ENCODE peak calls at places on chromosomes 7 and 10, in six cellular contexts. Z is HepG2, V is K562, O is NT2/D1, W is H1, B is GM12878. S is an unnamed sample.

GRCh38 chr7:140051822-140052221 is 10.9 kb downstream of the PARP12 start:
- DNase-seq in B (no peak), W (peak; percentile 16), V (no peak), Z (no peak), O (no peak), S (no peak)

GRCh38 chr7:37433166-37433565 is 15.5 kb downstream of the ELMO1 start:
- DNase-seq in B (no peak), O (no peak), Z (no peak), V (no peak), W (no peak), S (no peak)

GRCh38 chr7:74356589-74357315 is 67.5 kb downstream of the CLIP2 start:
- DNase-seq in O (no peak), V (no peak), Z (no peak), B (no peak), W (no peak), S (no peak)

GRCh38 chr7:91264924-91265681 is 870 bp downstream of the FZD1 start:
- DNase-seq in O (peak; percentile 32), Z (no peak), V (no peak), W (peak; percentile 78), B (no peak), S (no peak)

GRCh38 chr7:122362473-122362872 is 57.9 kb upstream of the FEZF1 start:
- DNase-seq in O (no peak), W (no peak), Z (no peak), B (no peak), V (no peak), S (no peak)

GRCh38 chr7:1458676-1459511 is at the start of gene MICALL2:
- DNase-seq in B (no peak), Z (peak; percentile 49), V (peak; percentile 60), O (no peak), W (no peak), S (peak; percentile 54)

GRCh38 chr7:30348083-30348560 is 63.7 kb downstream of the ZNRF2 start:
- DNase-seq in B (peak; percentile 85), O (peak; percentile 39), W (no peak), Z (peak; percentile 30), V (peak; percentile 16), S (peak; percentile 75)

GRCh38 chr10:71981024-71981867 is 17.1 kb downstream of the CHST3 start:
- DNase-seq in V (no peak), Z (peak; percentile 90), O (no peak), W (no peak), B (peak; percentile 44), S (no peak)

GRCh38 chr10:44384601-44385422 is at the start of gene CXCL12:
- DNase-seq in O (no peak), Z (no peak), B (no peak), W (peak; percentile 79), V (no peak), S (no peak)

GRCh38 chr10:46236537-46236887 is 50.3 kb upstream of the ANTXRL start:
- DNase-seq in W (peak; percentile 37), B (no peak), V (no peak), Z (no peak), O (no peak), S (no peak)

GRCh38 chr7:794671-795329 is 37.5 kb upstream of the SUN1 start:
- DNase-seq in B (no peak), Z (no peak), V (no peak), O (no peak), W (no peak), S (no peak)

GRCh38 chr7:105261689-105262088 is 127.0 kb downstream of the SRPK2 start:
- DNase-seq in O (no peak), B (no peak), V (no peak), Z (no peak), W (no peak), S (no peak)

GRCh38 chr7:148699024-148699771 is 495 bp downstream of the CUL1 start:
- DNase-seq in W (peak; percentile 77), V (peak; percentile 82), O (no peak), B (no peak), Z (peak; percentile 65), S (no peak)

GRCh38 chr7:73865738-73866445 is 4.9 kb downstream of the TMEM270 start:
- DNase-seq in O (no peak), Z (peak; percentile 34), W (peak; percentile 58), B (no peak), V (no peak), S (no peak)

GRCh38 chr10:61423178-61423577 is 30.0 kb downstream of the TMEM26 start:
- DNase-seq in O (no peak), Z (no peak), W (no peak), V (no peak), B (no peak), S (no peak)

GRCh38 chr10:110192552-110192951 is 14.9 kb upstream of the MXI1 start:
- DNase-seq in Z (no peak), B (no peak), O (no peak), W (peak; percentile 52), V (peak; percentile 68), S (no peak)

GRCh38 chr7:121499526-121500123 is 103.5 kb upstream of the FAM3C start:
- DNase-seq in W (no peak), O (no peak), V (no peak), Z (no peak), B (no peak), S (no peak)

GRCh38 chr7:4683884-4684565 is 1.9 kb downstream of the FOXK1 start:
- DNase-seq in B (peak; percentile 52), W (no peak), Z (peak; percentile 41), O (no peak), V (no peak), S (no peak)

GRCh38 chr10:89384474-89385324 is 6.8 kb downstream of the IFIT1B start:
- DNase-seq in Z (no peak), W (no peak), B (no peak), O (no peak), V (no peak), S (no peak)

GRCh38 chr10:114140036-114140435 is 34.0 kb downstream of the CCDC186 start:
- DNase-seq in Z (no peak), B (no peak), V (no peak), O (no peak), W (no peak), S (no peak)

GRCh38 chr10:114143160-114143559 is 30.8 kb downstream of the CCDC186 start:
- DNase-seq in O (no peak), Z (no peak), B (no peak), V (no peak), W (no peak), S (no peak)

GRCh38 chr10:114142018-114142417 is 32.0 kb downstream of the CCDC186 start:
- DNase-seq in W (no peak), O (no peak), Z (no peak), B (no peak), V (no peak), S (no peak)

GRCh38 chr10:114138581-114138980 is 35.4 kb downstream of the CCDC186 start:
- DNase-seq in B (no peak), Z (no peak), V (no peak), W (no peak), O (no peak), S (no peak)
- TF ChIP-seq ZNF274 in B (no peak), Z (no peak), V (no peak), W (no peak), O (no peak), S (no peak)

DNA sequence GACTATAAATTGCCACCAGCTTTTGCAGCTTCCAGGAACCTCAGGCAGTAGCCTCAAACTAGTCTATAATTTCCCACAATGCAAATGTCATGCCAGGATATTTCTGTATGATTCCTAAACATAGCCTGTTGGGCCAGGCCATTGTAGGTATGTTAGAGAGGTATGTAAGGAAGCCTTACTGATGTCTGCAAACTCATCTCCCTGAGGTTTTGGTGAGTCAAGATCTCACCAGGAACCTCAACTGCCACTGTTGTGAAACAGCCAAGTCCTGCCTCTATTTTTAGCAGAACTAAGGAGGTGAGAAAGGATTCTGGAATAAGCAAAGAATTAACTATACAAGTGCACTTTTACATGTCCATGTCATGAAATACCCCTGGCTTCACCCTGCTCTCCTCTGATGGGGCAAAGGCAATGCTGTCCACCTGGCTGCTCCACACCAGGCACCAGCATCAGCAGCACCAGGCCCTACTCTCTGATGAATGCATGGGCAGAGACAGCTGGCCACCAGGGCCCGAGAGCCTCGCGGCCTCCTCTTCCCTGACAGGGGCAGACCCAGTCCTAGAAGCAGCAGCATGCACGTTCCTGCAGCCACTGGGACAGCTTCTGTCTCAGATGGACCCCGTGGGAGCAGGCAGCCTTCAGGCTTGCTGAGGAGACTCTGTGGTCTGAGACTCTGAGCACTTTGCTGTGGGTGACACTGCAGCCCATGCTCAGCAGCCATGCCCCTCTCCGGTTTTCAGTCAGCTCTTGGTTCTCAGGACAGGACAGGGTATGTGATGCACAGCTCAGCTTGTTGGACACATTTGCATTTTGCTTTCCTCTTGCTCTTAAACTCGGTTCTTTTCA is 147.3 kb downstream of the ZMYND11 start:
- DNase-seq in V (no peak), O (no peak), B (no peak), Z (no peak), W (no peak), S (no peak)
- TF ChIP-seq ZNF274 in V (no peak), O (no peak), B (no peak), Z (no peak), W (no peak), S (no peak)

GRCh38 chr7:142513221-142513955 is 235.9 kb upstream of the PRSS1 start:
- DNase-seq in B (no peak), Z (no peak), W (peak; percentile 6), V (no peak), O (no peak), S (no peak)

GRCh38 chr7:142511801-142512200 is 237.5 kb upstream of the PRSS1 start:
- DNase-seq in V (no peak), O (no peak), B (no peak), W (peak; percentile 30), Z (no peak), S (no peak)

GRCh38 chr7:142506601-142507000 is 242.7 kb upstream of the PRSS1 start:
- DNase-seq in W (no peak), V (no peak), O (no peak), Z (no peak), B (no peak), S (no peak)

GRCh38 chr7:142507799-142508198 is 241.5 kb upstream of the PRSS1 start:
- DNase-seq in B (no peak), O (no peak), Z (no peak), V (no peak), W (no peak), S (no peak)

GRCh38 chr7:142508251-142508650 is 241.0 kb upstream of the PRSS1 start:
- DNase-seq in Z (no peak), O (no peak), W (no peak), B (no peak), V (no peak), S (peak; percentile 54)
- TF ChIP-seq ZNF274 in Z (no peak), O (no peak), W (no peak), B (no peak), V (no peak), S (no peak)

DNA sequence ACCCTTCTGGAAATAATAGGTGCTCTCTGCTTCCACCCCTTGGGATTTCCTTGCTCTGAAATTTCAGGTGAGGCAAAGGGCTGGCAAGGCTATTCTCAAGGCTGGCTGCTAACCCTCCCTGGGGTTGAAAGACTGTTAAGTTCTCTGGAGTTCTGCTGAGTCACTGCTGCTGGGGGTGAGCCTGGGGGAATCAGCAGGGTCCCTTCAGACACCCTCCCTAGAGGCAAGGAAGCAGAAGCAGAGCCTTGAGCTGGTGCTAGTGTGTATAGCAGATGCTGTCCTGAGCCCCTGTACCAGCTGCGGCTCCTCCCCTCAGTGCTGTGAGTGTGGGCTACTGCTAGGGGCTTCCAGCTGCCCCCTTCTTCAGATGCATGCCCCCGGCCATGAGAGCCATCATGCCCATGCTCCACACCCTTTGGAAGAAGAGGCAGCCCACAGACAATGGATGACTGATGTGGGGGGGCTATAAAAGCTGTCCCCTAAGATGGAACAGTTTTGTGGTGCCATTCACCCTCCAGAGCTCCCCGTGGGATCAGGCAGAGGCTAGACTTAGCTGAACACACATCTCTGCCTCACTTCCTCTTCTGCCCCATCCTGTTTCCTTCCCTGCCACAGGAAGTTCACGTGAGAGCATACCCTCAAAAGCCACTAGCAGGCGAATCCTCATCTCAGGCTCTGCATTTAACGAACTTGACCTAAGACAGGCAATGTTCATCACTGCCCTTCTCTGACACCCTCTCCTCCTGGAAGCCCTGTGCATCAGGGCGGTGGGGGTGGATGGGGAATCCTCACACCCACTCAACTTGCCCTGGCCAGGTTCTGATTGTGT is 91.8 kb downstream of the SH3PXD2A start:
- DNase-seq in V (peak; percentile 26), O (no peak), B (no peak), Z (no peak), W (no peak), S (no peak)
- TF ChIP-seq ZNF274 in V (no peak), O (no peak), B (no peak), Z (no peak), W (no peak), S (no peak)